ENCODE peak calls at places on chromosomes 3 and 15, in four cellular contexts. Z, L, G and Q are unnamed samples.

GRCh38 chr15:90189781-90190467 is 11.2 kb upstream of the SEMA4B start:
- DNase-seq in Z (peak), L (no peak), G (no peak), Q (no peak)

GRCh38 chr15:80405554-80405850 is 1.3 kb downstream of the ARNT2 start:
- DNase-seq in Z (no peak), L (no peak), G (no peak), Q (no peak)

GRCh38 chr15:26298010-26298661 is 435.0 kb upstream of the ATP10A start:
- DNase-seq in Z (no peak), L (no peak), G (no peak), Q (no peak)

GRCh38 chr3:7393944-7394605 is 533.2 kb downstream of the GRM7 start:
- DNase-seq in Z (no peak), L (no peak), G (no peak), Q (no peak)

GRCh38 chr15:42036991-42037390 is 16.1 kb upstream of the PLA2G4E start:
- DNase-seq in Z (no peak), L (no peak), G (no peak), Q (no peak)

GRCh38 chr3:46609944-46610722 is 2.2 kb upstream of the FAM240A start:
- DNase-seq in Z (no peak), L (no peak), G (no peak), Q (no peak)

GRCh38 chr15:68154923-68155559 is 50.1 kb downstream of the CALML4 start:
- DNase-seq in Z (peak), L (no peak), G (peak), Q (peak)

GRCh38 chr15:88155310-88155709 is 101.2 kb downstream of the NTRK3 start:
- DNase-seq in Z (no peak), L (no peak), G (no peak), Q (no peak)

GRCh38 chr15:65991721-65992472 is 122.6 kb downstream of the RAB11A start:
- DNase-seq in Z (no peak), L (no peak), G (no peak), Q (no peak)

GRCh38 chr15:92840149-92840548 is 60.0 kb upstream of the CHD2 start:
- DNase-seq in Z (no peak), L (no peak), G (no peak), Q (no peak)

GRCh38 chr3:150040097-150040496 is 69.4 kb upstream of the PFN2 start:
- DNase-seq in Z (no peak), L (no peak), G (no peak), Q (no peak)

GRCh38 chr3:71348831-71349230 is 234.7 kb downstream of the FOXP1 start:
- DNase-seq in Z (no peak), L (no peak), G (no peak), Q (no peak)

GRCh38 chr15:41988896-41989572 is 16.7 kb upstream of the EHD4 start:
- DNase-seq in Z (no peak), L (no peak), G (no peak), Q (no peak)

GRCh38 chr15:62932436-62932835 is 110.1 kb upstream of the TPM1 start:
- DNase-seq in Z (no peak), L (no peak), G (no peak), Q (no peak)

GRCh38 chr3:124559650-124560405 is 170.4 kb upstream of the UMPS start:
- DNase-seq in Z (peak), L (no peak), G (peak), Q (peak)

GRCh38 chr15:98899266-98900021 is 108.1 kb downstream of the PGPEP1L start:
- DNase-seq in Z (no peak), L (no peak), G (no peak), Q (no peak)

GRCh38 chr15:69862540-69862939 is 235.2 kb downstream of the TLE3 start:
- DNase-seq in Z (no peak), L (no peak), G (no peak), Q (no peak)

GRCh38 chr3:124260206-124260915 is 268.4 kb upstream of the ROPN1 start:
- DNase-seq in Z (no peak), L (no peak), G (no peak), Q (no peak)

GRCh38 chr15:100341662-100342560 is at the start of gene ADAMTS17:
- DNase-seq in Z (peak), L (peak), G (peak), Q (peak)

GRCh38 chr15:78634251-78635145 is 6.5 kb downstream of the CHRNB4 start:
- DNase-seq in Z (no peak), L (no peak), G (no peak), Q (no peak)

GRCh38 chr15:78197632-78198031 is 36.7 kb downstream of the ACSBG1 start:
- DNase-seq in Z (no peak), L (no peak), G (no peak), Q (no peak)

GRCh38 chr3:25856902-25857518 is 67.1 kb downstream of the OXSM start:
- DNase-seq in Z (peak), L (no peak), G (peak), Q (peak)

DNA sequence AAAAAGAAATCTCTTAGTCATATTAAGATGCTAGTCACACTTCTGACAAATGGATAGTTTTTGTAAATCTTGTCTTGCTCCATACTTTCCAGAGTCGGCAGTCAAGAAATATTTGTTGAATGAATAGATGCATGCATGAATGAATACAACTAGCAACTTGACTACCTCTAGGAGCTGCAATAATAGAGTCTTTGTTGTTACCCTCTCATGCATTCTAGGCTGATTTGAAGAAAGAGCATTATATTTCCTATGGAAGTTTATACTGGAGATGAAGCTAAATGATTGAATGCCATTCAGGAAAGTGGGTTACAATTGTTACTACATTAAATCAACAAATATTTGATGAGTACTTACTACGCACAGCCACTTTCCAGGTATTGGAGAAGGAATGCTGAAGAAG is 18.1 kb upstream of the TRAT1 start:
- DNase-seq in Z (no peak), L (no peak), G (no peak), Q (no peak)
- TF ChIP-seq FOXM1 in Z (no peak), L (no peak), G (no peak), Q (no peak)

GRCh38 chr3:31553258-31553657 is 20.5 kb downstream of the STT3B start:
- DNase-seq in Z (no peak), L (no peak), G (no peak), Q (no peak)

GRCh38 chr3:31546725-31547124 is 14.0 kb downstream of the STT3B start:
- DNase-seq in Z (no peak), L (no peak), G (no peak), Q (no peak)

GRCh38 chr3:31546152-31546551 is 13.4 kb downstream of the STT3B start:
- DNase-seq in Z (no peak), L (no peak), G (no peak), Q (no peak)

GRCh38 chr3:31552103-31552502 is 19.4 kb downstream of the STT3B start:
- DNase-seq in Z (no peak), L (no peak), G (no peak), Q (no peak)

GRCh38 chr3:31550452-31551251 is 17.9 kb downstream of the STT3B start:
- DNase-seq in Z (no peak), L (no peak), G (peak), Q (no peak)
- TF ChIP-seq SP1 in Z (no peak), L (no peak), G (no peak), Q (no peak)

DNA sequence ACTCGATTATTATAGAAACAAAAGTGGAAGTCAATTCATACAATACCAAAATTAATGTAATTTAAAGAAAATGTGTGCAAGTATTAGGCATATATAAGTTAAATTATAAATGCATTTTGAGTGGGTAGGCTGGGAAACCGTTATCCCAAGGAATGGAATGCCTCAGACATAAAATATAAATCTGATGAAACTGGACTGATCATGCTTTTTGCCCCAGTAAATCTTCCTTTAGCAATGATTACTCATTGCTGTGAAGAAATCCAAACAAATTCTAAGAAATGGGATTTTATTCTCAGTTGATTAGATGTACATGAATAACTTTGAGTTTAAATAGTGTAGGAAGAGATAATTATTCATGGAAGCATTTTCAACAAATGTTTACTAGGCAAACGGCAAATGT is 185.5 kb upstream of the KCNMB2 start:
- DNase-seq in Z (no peak), L (no peak), G (no peak), Q (no peak)
- TF ChIP-seq FOXM1 in Z (no peak), L (no peak), G (no peak), Q (no peak)

GRCh38 chr3:100577382-100578008 is 31.9 kb upstream of the ADGRG7 start:
- DNase-seq in Z (no peak), L (no peak), G (no peak), Q (no peak)
- TF ChIP-seq SP1 in Z (no peak), L (no peak), G (no peak), Q (no peak)